ENCODE peak calls at places on chromosomes 5 and 9, in seven cellular contexts. F is cardiac fibroblast, E is small intestine, G is T follicular helper cell, N is memory B cell, Q is HEK293T, W is amniotic stem cell. J is an unnamed sample.

GRCh38 chr5:19988447-19988846 is 447 bp upstream of the CDH18 start:
- DNase-seq in F (no peak), E (no peak), G (no peak), N (no peak), Q (no peak), W (no peak), J (no peak)

GRCh38 chr9:131046093-131046380 is 37.1 kb downstream of the LAMC3 start:
- DNase-seq in F (peak), E (no peak), G (no peak), N (no peak), Q (no peak), W (no peak), J (no peak)

GRCh38 chr9:89497181-89497963 is 541 bp downstream of the SEMA4D start:
- DNase-seq in F (no peak), E (peak), G (no peak), N (no peak), Q (peak), W (no peak), J (peak)

GRCh38 chr5:22938373-22938772 is 85.2 kb upstream of the CDH12 start:
- DNase-seq in F (peak), E (no peak), G (no peak), N (no peak), Q (no peak), W (no peak), J (no peak)

GRCh38 chr5:72036951-72037350 is 70.3 kb upstream of the MAP1B start:
- DNase-seq in F (peak), E (no peak), G (no peak), N (no peak), Q (no peak), W (peak), J (no peak)

GRCh38 chr5:151270599-151270998 is 17.6 kb downstream of the GM2A start:
- DNase-seq in F (peak), E (no peak), G (no peak), N (no peak), Q (no peak), W (no peak), J (no peak)

GRCh38 chr5:132979367-132979935 is 16.0 kb upstream of the AFF4 start:
- DNase-seq in F (peak), E (no peak), G (no peak), N (no peak), Q (no peak), W (no peak), J (no peak)

GRCh38 chr9:128207076-128207731 is 4.0 kb downstream of the DNM1 start:
- DNase-seq in F (no peak), E (peak), G (no peak), N (no peak), Q (no peak), W (no peak), J (no peak)